ENCODE peak calls at places on chromosome X, in six cellular contexts. T is AG10803; O is bronchial epithelial cell; F is effector memory CD4-positive, alpha-beta T cell; J is coronary artery; G is lower leg skin. V is an unnamed sample.

GRCh38 chrX:87409113-87409841 is 108.3 kb upstream of the KLHL4 start:
- DNase-seq in T (no peak), O (peak), F (no peak), J (no peak), G (peak), V (no peak)

GRCh38 chrX:49250578-49250977 is 13.9 kb downstream of the FOXP3 start:
- DNase-seq in T (no peak), O (no peak), F (no peak), J (no peak), G (no peak), V (no peak)

GRCh38 chrX:49171752-49172279 is at the start of gene PLP2:
- DNase-seq in T (peak), O (peak), F (peak), J (no peak), G (no peak), V (peak)

GRCh38 chrX:48676893-48677270 is 6.7 kb upstream of the WAS start:
- DNase-seq in T (no peak), O (no peak), F (peak), J (no peak), G (no peak), V (no peak)

GRCh38 chrX:97065066-97065465 is 181.4 kb downstream of the RPA4 start:
- DNase-seq in T (no peak), O (no peak), F (no peak), J (no peak), G (no peak), V (no peak)

GRCh38 chrX:67094061-67094460 is 449.8 kb upstream of the AR start:
- DNase-seq in T (no peak), O (no peak), F (no peak), J (no peak), G (no peak), V (no peak)

GRCh38 chrX:103664363-103664762 is 22.1 kb downstream of the MORF4L2 start:
- DNase-seq in T (no peak), O (no peak), F (no peak), J (no peak), G (no peak), V (no peak)

GRCh38 chrX:136725446-136726104 is 55.2 kb downstream of the ARHGEF6 start:
- DNase-seq in T (peak), O (peak), F (no peak), J (no peak), G (peak), V (peak)

GRCh38 chrX:16700734-16701133 is 11.7 kb downstream of the CTPS2 start:
- DNase-seq in T (no peak), O (no peak), F (no peak), J (no peak), G (no peak), V (no peak)

GRCh38 chrX:119685225-119686066 is 7.5 kb downstream of the SEPTIN6 start:
- DNase-seq in T (no peak), O (no peak), F (peak), J (no peak), G (no peak), V (no peak)

GRCh38 chrX:10633722-10634121 is 13.3 kb upstream of the MID1 start:
- DNase-seq in T (peak), O (peak), F (no peak), J (no peak), G (peak), V (peak)

GRCh38 chrX:111088628-111089027 is 7.4 kb upstream of the PAK3 start:
- DNase-seq in T (no peak), O (no peak), F (no peak), J (no peak), G (no peak), V (no peak)

GRCh38 chrX:93594780-93595179 is 78.6 kb downstream of the NAP1L3 start:
- DNase-seq in T (no peak), O (no peak), F (no peak), J (no peak), G (no peak), V (no peak)

GRCh38 chrX:110440016-110440805 is 81.6 kb downstream of the RTL9 start:
- DNase-seq in T (no peak), O (no peak), F (no peak), J (no peak), G (no peak), V (no peak)

GRCh38 chrX:66149519-66149918 is 14.5 kb upstream of the HEPH start:
- DNase-seq in T (no peak), O (no peak), F (no peak), J (no peak), G (no peak), V (no peak)

GRCh38 chrX:68504237-68504636 is 5.4 kb downstream of the YIPF6 start:
- DNase-seq in T (peak), O (peak), F (peak), J (no peak), G (no peak), V (peak)

GRCh38 chrX:103704863-103705262 is 5.8 kb upstream of the TMEM31 start:
- DNase-seq in T (no peak), O (no peak), F (no peak), J (no peak), G (no peak), V (no peak)

GRCh38 chrX:115173181-115173580 is 16.0 kb upstream of the RBMXL3 start:
- DNase-seq in T (no peak), O (no peak), F (no peak), J (no peak), G (no peak), V (no peak)

GRCh38 chrX:53089224-53089842 is 4.6 kb upstream of the KANTR start:
- DNase-seq in T (peak), O (peak), F (no peak), J (no peak), G (no peak), V (peak)

GRCh38 chrX:135388841-135389240 is 32.9 kb upstream of the SMIM10L2A start:
- DNase-seq in T (no peak), O (no peak), F (no peak), J (no peak), G (no peak), V (no peak)

GRCh38 chrX:72305286-72306084 is at the start of gene CITED1:
- DNase-seq in T (no peak), O (no peak), F (no peak), J (no peak), G (no peak), V (no peak)

GRCh38 chrX:45083314-45083713 is 117.4 kb downstream of the DIPK2B start:
- DNase-seq in T (no peak), O (no peak), F (no peak), J (no peak), G (no peak), V (no peak)

GRCh38 chrX:31547416-31547815 is 475.6 kb upstream of the FTHL17 start:
- DNase-seq in T (peak), O (no peak), F (no peak), J (no peak), G (no peak), V (no peak)

GRCh38 chrX:17500145-17500579 is 125.2 kb downstream of the NHS start:
- DNase-seq in T (peak), O (peak), F (no peak), J (no peak), G (no peak), V (peak)

GRCh38 chrX:71532078-71532752 is 689 bp upstream of the OGT start:
- DNase-seq in T (peak), O (peak), F (peak), J (no peak), G (no peak), V (peak)

GRCh38 chrX:22360129-22360528 is 87.4 kb downstream of the CBLL2 start:
- DNase-seq in T (no peak), O (no peak), F (no peak), J (no peak), G (no peak), V (no peak)

GRCh38 chrX:10395179-10395578 is 225.2 kb downstream of the MID1 start:
- DNase-seq in T (peak), O (no peak), F (no peak), J (no peak), G (no peak), V (no peak)

GRCh38 chrX:112147206-112147605 is 64.6 kb upstream of the TRPC5 start:
- DNase-seq in T (peak), O (no peak), F (no peak), J (no peak), G (no peak), V (no peak)

DNA sequence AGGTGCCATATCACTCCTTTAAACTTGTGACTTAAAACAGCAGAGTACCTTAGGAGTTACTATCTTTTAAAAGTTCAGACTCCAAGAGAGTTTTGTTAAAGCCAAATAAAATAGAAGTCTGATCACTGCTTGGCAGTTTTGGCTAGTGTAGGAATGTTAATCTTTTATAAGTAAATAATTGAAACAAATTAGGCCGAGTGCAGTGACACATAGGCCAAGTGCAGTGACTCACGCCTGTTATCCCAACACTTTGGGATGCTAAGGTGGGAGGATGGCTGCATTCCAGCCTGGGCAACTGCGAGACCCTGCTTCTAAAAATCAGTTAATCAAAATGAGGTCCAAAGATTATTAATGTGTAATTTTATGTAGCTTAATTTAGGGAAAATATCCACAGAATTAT is 37.2 kb downstream of the WDR44 start:
- DNase-seq in T (no peak), O (peak), F (no peak), J (no peak), G (no peak), V (no peak)
- H3K4me3 ChIP-seq in T (no peak), O (no peak), F (no peak), J (no peak), G (no peak), V (no peak)

GRCh38 chrX:57595381-57595811 is 3.6 kb downstream of the ZXDB start:
- DNase-seq in T (peak), O (peak), F (no peak), J (no peak), G (no peak), V (no peak)
- H3K4me3 ChIP-seq in T (no peak), O (peak), F (no peak), J (no peak), G (no peak), V (peak)

GRCh38 chrX:74923942-74924448 is 1.3 kb downstream of the NEXMIF start:
- DNase-seq in T (peak), O (no peak), F (no peak), J (no peak), G (no peak), V (peak)
- H3K4me3 ChIP-seq in T (peak), O (peak), F (peak), J (peak), G (no peak), V (no peak)

GRCh38 chrX:80879143-80879542 is 69.5 kb upstream of the BRWD3 start:
- DNase-seq in T (no peak), O (no peak), F (no peak), J (no peak), G (no peak), V (no peak)

GRCh38 chrX:80879916-80880315 is 70.2 kb upstream of the BRWD3 start:
- DNase-seq in T (peak), O (no peak), F (no peak), J (no peak), G (no peak), V (no peak)

DNA sequence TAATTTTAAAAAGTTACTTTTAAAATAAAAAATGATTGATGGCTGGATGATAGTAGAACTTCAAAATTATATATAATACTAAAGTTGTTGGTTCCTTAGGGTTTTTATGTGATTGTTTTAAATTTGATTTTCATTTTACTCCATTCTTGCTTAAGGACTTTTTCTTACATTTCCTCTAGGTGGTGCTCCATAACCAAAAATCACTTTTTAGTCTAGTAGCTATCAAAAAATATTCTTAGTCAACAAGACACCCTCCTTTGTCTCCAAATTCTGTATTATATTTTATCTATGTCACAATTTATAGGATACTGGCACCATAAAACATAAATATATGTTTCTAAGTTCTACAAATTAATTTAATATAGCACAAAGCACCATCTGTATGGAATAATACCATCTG is 67.2 kb upstream of the BRWD3 start:
- DNase-seq in T (peak), O (peak), F (no peak), J (no peak), G (no peak), V (peak)
- H3K4me3 ChIP-seq in T (no peak), O (no peak), F (no peak), J (no peak), G (no peak), V (no peak)

GRCh38 chrX:39764441-39764914 is 333.3 kb downstream of the BCOR start:
- DNase-seq in T (no peak), O (no peak), F (no peak), J (no peak), G (no peak), V (no peak)
- H3K4me3 ChIP-seq in T (no peak), O (no peak), F (no peak), J (no peak), G (no peak), V (no peak)

GRCh38 chrX:153726286-153727107 is 1.8 kb downstream of the ABCD1 start:
- DNase-seq in T (peak), O (no peak), F (peak), J (peak), G (peak), V (no peak)

GRCh38 chrX:153727108-153727931 is 2.7 kb downstream of the ABCD1 start:
- DNase-seq in T (peak), O (no peak), F (no peak), J (no peak), G (no peak), V (no peak)

GRCh38 chrX:153724252-153725038 is at the start of the genes ABCD1 and BCAP31:
- DNase-seq in T (peak), O (peak), F (peak), J (peak), G (peak), V (peak)

GRCh38 chrX:153725039-153725831 is 579 bp downstream of the ABCD1 start:
- DNase-seq in T (no peak), O (no peak), F (no peak), J (no peak), G (no peak), V (no peak)

GRCh38 chrX:153725832-153726285 is 1.2 kb downstream of the ABCD1 start:
- DNase-seq in T (no peak), O (no peak), F (no peak), J (no peak), G (no peak), V (no peak)
- H3K4me3 ChIP-seq in T (peak), O (no peak), F (no peak), J (peak), G (no peak), V (no peak)

DNA sequence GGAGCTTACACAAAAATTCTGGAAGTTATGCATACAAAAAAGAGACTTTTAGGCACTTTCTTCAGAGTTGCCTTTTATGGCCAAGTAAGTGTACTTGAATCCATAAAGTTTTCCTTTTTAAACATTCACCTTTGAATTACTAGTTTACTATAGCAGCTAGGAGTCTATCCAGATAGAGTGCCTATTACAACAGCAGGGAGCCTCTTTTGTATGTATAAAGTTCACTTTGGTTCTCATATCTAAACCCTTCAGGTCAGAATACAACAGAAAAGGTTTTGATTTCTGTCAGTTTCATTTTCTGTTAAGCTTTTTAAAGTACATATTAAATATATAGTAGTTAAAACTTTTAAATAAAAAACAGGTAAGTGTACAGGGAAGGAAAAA is 51.4 kb upstream of the IL13RA1 start:
- DNase-seq in T (no peak), O (no peak), F (no peak), J (no peak), G (no peak), V (no peak)
- H3K4me3 ChIP-seq in T (no peak), O (no peak), F (no peak), J (no peak), G (no peak), V (no peak)

GRCh38 chrX:13220916-13221315 is 98.9 kb downstream of the ATXN3L start:
- DNase-seq in T (peak), O (peak), F (no peak), J (no peak), G (no peak), V (peak)
- H3K4me3 ChIP-seq in T (no peak), O (no peak), F (no peak), J (no peak), G (no peak), V (no peak)

GRCh38 chrX:129981752-129982299 is 609 bp upstream of the BCORL1 start:
- DNase-seq in T (no peak), O (no peak), F (no peak), J (no peak), G (no peak), V (no peak)

GRCh38 chrX:129983575-129984131 is 1.2 kb downstream of the BCORL1 start:
- DNase-seq in T (no peak), O (no peak), F (no peak), J (no peak), G (no peak), V (no peak)

GRCh38 chrX:129981207-129981553 is 1.3 kb upstream of the BCORL1 start:
- DNase-seq in T (no peak), O (no peak), F (no peak), J (no peak), G (no peak), V (no peak)

GRCh38 chrX:129984196-129984962 is 1.9 kb downstream of the BCORL1 start:
- DNase-seq in T (peak), O (no peak), F (peak), J (no peak), G (no peak), V (peak)

GRCh38 chrX:129982300-129983246 is at the start of gene BCORL1:
- DNase-seq in T (peak), O (peak), F (peak), J (peak), G (peak), V (peak)
- H3K4me3 ChIP-seq in T (peak), O (no peak), F (peak), J (no peak), G (no peak), V (peak)

GRCh38 chrX:134375691-134376090 is 84.3 kb upstream of the HPRT1 start:
- DNase-seq in T (no peak), O (no peak), F (no peak), J (no peak), G (no peak), V (no peak)

GRCh38 chrX:134377537-134377936 is 82.4 kb upstream of the HPRT1 start:
- DNase-seq in T (peak), O (peak), F (no peak), J (no peak), G (no peak), V (peak)

GRCh38 chrX:134373736-134374135 is 86.2 kb upstream of the HPRT1 start:
- DNase-seq in T (no peak), O (no peak), F (no peak), J (no peak), G (no peak), V (no peak)

GRCh38 chrX:134374294-134374693 is 85.7 kb upstream of the HPRT1 start:
- DNase-seq in T (no peak), O (peak), F (no peak), J (no peak), G (no peak), V (no peak)

DNA sequence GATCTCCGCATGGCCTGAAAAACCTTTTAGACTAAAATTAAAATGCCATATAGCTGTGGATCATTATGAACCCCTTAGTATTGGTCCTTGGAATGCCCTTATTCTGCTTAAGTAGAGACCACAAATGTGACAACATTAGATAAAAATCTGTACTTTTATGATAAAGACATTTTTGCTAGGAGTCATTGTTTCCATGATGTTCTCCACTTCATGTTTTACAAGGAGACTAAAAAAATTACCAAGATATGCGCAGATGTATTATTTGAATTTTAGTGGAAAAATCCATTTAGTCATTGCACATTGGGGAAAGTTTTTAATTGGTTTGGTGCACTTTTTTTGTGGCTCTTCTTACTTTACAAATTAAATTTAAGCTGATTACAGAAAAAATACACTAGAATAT is 85.1 kb upstream of the HPRT1 start:
- DNase-seq in T (no peak), O (no peak), F (no peak), J (no peak), G (no peak), V (no peak)
- H3K4me3 ChIP-seq in T (peak), O (no peak), F (peak), J (peak), G (no peak), V (peak)

V was measured in foreskin fibroblast.